ENCODE peak calls at places on chromosomes 12 and 14, in eight cellular contexts. Q, J, C, A, B, F, X and I are unnamed samples. For H3K4me1, the result is how much of the 10 kb centered on the place peaks cover.

GRCh38 chr12:124914392-124915248 is at the start of gene UBC:
- DNase-seq in Q (peak), J (peak), C (peak), A (peak), B (peak), F (peak), X (peak), I (peak)

GRCh38 chr14:33584698-33585097 is 366.2 kb downstream of the EGLN3 start:
- DNase-seq in Q (no peak), J (no peak), C (no peak), A (no peak), B (no peak), F (no peak), X (no peak), I (no peak)

GRCh38 chr12:64124511-64125197 is 97.4 kb downstream of the KICS2 start:
- DNase-seq in Q (no peak), J (no peak), C (no peak), A (no peak), B (no peak), F (no peak), X (peak), I (no peak)

GRCh38 chr12:62732861-62733427 is 202.0 kb downstream of the PPM1H start:
- DNase-seq in Q (no peak), J (no peak), C (no peak), A (no peak), B (no peak), F (no peak), X (peak), I (no peak)

GRCh38 chr14:40003773-40004172 is 571.5 kb upstream of the FBXO33 start:
- DNase-seq in Q (no peak), J (no peak), C (no peak), A (no peak), B (no peak), F (no peak), X (no peak), I (no peak)

GRCh38 chr12:56954956-56955355 is 2.5 kb downstream of the RDH16 start:
- DNase-seq in Q (no peak), J (no peak), C (no peak), A (no peak), B (no peak), F (no peak), X (no peak), I (no peak)

GRCh38 chr14:75271514-75271913 is 7.1 kb upstream of the FOS start:
- DNase-seq in Q (no peak), J (no peak), C (no peak), A (no peak), B (no peak), F (no peak), X (no peak), I (no peak)

GRCh38 chr12:9740109-9740750 is 7.3 kb upstream of the CLECL1 start:
- DNase-seq in Q (no peak), J (no peak), C (no peak), A (peak), B (no peak), F (no peak), X (no peak), I (no peak)

GRCh38 chr14:38544766-38545165 is 288.9 kb upstream of the CLEC14A start:
- DNase-seq in Q (no peak), J (no peak), C (no peak), A (no peak), B (peak), F (no peak), X (no peak), I (no peak)

GRCh38 chr12:121162985-121163384 is 30.3 kb downstream of the P2RX7 start:
- DNase-seq in Q (no peak), J (no peak), C (no peak), A (no peak), B (no peak), F (no peak), X (no peak), I (no peak)

GRCh38 chr12:70251226-70251625 is 8.0 kb downstream of the CNOT2 start:
- DNase-seq in Q (no peak), J (no peak), C (no peak), A (no peak), B (peak), F (no peak), X (no peak), I (no peak)

GRCh38 chr12:130227641-130228040 is 65.4 kb downstream of the FZD10 start:
- DNase-seq in Q (no peak), J (no peak), C (no peak), A (no peak), B (no peak), F (no peak), X (no peak), I (no peak)

GRCh38 chr12:34396861-34397590 is 374.7 kb downstream of the ALG10 start:
- DNase-seq in Q (peak), J (no peak), C (peak), A (peak), B (no peak), F (peak), X (no peak), I (peak)

GRCh38 chr12:21336656-21337055 is 1.9 kb upstream of the SLCO1A2 start:
- DNase-seq in Q (no peak), J (no peak), C (no peak), A (no peak), B (no peak), F (no peak), X (no peak), I (no peak)

GRCh38 chr12:92278378-92278828 is 132.8 kb upstream of the BTG1 start:
- DNase-seq in Q (no peak), J (no peak), C (peak), A (no peak), B (no peak), F (no peak), X (peak), I (no peak)

GRCh38 chr12:112627851-112628250 is 163.7 kb upstream of the RPH3A start:
- DNase-seq in Q (no peak), J (no peak), C (no peak), A (no peak), B (no peak), F (no peak), X (no peak), I (no peak)

GRCh38 chr12:55935742-55936151 is 4.8 kb downstream of the DGKA start:
- DNase-seq in Q (peak), J (no peak), C (peak), A (no peak), B (no peak), F (no peak), X (no peak), I (no peak)

GRCh38 chr12:9906888-9907287 is 25.3 kb downstream of the CLEC2A start:
- DNase-seq in Q (no peak), J (no peak), C (no peak), A (peak), B (no peak), F (no peak), X (no peak), I (no peak)

GRCh38 chr14:100854435-100854834 is 28.5 kb downstream of the MEG3 start:
- DNase-seq in Q (no peak), J (no peak), C (peak), A (no peak), B (no peak), F (no peak), X (no peak), I (no peak)

GRCh38 chr14:69694730-69695663 is 71.9 kb upstream of the SRSF5 start:
- DNase-seq in Q (no peak), J (no peak), C (peak), A (no peak), B (no peak), F (no peak), X (no peak), I (no peak)

GRCh38 chr12:103632554-103633216 is 45.6 kb downstream of the STAB2 start:
- DNase-seq in Q (peak), J (peak), C (peak), A (no peak), B (peak), F (peak), X (peak), I (peak)

GRCh38 chr12:124423683-124424515 is 129.0 kb downstream of the RFLNA start:
- DNase-seq in Q (no peak), J (no peak), C (peak), A (no peak), B (no peak), F (no peak), X (peak), I (no peak)

GRCh38 chr12:12620730-12621315 is 9.1 kb downstream of the CREBL2 start:
- DNase-seq in Q (no peak), J (no peak), C (no peak), A (no peak), B (no peak), F (no peak), X (no peak), I (no peak)

GRCh38 chr12:10540776-10541205 is 35.1 kb downstream of the EIF2S3B start:
- DNase-seq in Q (no peak), J (no peak), C (no peak), A (no peak), B (no peak), F (no peak), X (peak), I (no peak)

GRCh38 chr12:19369691-19370148 is 69.6 kb upstream of the AEBP2 start:
- DNase-seq in Q (no peak), J (no peak), C (no peak), A (no peak), B (no peak), F (no peak), X (peak), I (no peak)

GRCh38 chr12:77324763-77325468 is 259.5 kb upstream of the E2F7 start:
- DNase-seq in Q (peak), J (peak), C (peak), A (no peak), B (peak), F (peak), X (peak), I (peak)

GRCh38 chr14:25121342-25122129 is 71.6 kb upstream of the STXBP6 start:
- DNase-seq in Q (no peak), J (no peak), C (peak), A (no peak), B (no peak), F (no peak), X (peak), I (no peak)

GRCh38 chr12:88057994-88058718 is 29.0 kb upstream of the C12orf50 start:
- DNase-seq in Q (no peak), J (no peak), C (peak), A (no peak), B (no peak), F (no peak), X (peak), I (no peak)

GRCh38 chr12:93408813-93409212 is 31.1 kb downstream of the NUDT4 start:
- DNase-seq in Q (no peak), J (no peak), C (no peak), A (no peak), B (no peak), F (no peak), X (no peak), I (no peak)

GRCh38 chr14:33280646-33281045 is 342.0 kb downstream of the NPAS3 start:
- DNase-seq in Q (no peak), J (no peak), C (no peak), A (no peak), B (peak), F (no peak), X (peak), I (no peak)

DNA sequence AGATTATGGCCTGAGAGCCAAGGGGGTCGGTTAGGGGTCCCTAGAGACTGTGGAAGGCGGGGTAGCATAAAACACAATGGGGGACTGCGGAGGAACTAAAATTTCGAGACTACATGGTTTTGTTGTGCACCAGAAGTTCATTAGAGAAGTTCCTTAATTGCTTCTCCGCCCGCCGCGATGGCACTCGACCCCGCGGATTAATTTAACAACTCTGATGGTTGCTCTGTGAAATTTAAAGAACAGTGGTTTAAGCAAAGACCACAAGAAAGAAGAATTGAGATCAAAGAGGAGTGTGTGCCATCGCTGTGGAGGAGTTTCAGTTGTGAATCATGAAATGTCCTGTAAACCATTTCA is 1.4 kb upstream of the CCDC88C start:
- DNase-seq in Q (no peak), J (no peak), C (no peak), A (peak), B (no peak), F (peak), X (peak), I (no peak)
- H3K4me1 ChIP-seq in Q (under half), J (under half), C (under half), A (under half), B (under half), F (under half), X (under half), I (under half)

DNA sequence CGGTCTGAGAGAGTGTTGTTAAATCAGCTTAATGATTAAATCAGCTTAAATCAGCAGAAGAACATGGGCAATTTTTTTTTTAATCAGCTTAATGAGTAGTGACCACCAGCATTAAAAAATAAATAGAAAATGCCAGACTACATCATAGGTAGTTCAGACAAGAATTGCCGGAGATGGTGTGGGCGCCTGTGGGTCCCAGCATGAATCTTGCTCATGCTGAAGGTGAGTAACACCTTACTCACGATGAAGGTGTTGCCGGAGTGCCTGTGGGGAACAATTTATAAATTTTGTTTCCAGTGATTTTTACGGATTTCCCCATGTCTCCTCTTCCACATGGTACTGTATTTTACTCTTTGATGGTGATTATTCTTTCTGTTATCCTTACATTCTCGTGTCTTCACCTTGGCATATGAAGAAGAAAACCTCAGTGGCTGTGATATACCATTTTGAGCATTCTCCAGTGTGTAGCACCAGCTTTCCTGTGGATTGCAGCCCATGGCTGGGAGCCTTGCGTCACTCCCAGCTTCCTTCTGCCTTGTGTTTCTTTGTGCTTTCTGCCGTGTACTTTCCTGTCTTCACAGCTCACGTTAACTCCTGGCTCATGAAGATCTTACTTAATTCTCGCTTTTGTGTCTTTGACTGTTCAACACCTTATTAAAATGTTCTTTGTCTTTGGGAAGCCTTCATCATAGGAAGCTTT is 4.7 kb downstream of the TDRD9 start:
- DNase-seq in Q (no peak), J (no peak), C (no peak), A (no peak), B (no peak), F (no peak), X (no peak), I (no peak)
- H3K4me1 ChIP-seq in Q (under half), J (under half), C (under half), A (under half), B (under half), F (under half), X (under half), I (under half)

GRCh38 chr12:132500137-132500855 is 10.3 kb downstream of the FBRSL1 start:
- DNase-seq in Q (no peak), J (no peak), C (no peak), A (no peak), B (no peak), F (no peak), X (no peak), I (no peak)
- H3K4me1 ChIP-seq in Q (under half), J (under half), C (under half), A (half or more), B (under half), F (half or more), X (under half), I (under half)

DNA sequence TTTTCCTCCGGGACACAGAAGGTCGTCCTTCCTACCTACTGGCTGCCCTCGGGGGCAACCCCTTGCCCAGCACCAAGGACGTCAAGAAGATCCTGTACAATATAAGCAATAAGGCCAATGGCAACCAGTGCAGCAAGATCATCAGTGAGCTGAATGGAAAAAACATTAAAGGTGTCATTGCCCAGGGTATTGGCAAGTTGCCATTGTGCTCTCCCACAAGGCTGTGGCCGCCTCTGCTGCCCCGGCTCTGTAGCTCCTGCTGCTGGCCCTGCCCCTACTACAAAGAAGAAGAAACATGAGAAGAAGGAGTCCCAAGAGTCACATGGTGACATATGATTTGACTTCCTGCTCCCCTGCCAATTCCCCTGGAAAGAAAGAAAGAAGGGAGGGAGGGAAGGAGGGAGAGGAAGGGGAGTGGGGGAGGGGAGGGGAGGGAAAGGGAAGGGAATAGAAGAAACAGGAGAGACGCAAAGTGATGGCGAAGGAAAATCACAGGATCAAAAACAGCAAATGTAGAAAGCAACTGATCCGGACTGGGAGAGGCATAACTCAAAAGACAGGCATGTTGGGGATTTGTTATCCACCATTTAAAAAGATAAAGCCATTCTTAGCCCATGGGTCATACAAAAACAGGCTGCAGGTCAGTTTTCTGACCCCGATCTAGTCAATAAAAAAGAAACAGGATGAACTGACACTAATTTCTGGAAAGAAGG is 61.3 kb upstream of the RESF1 start:
- DNase-seq in Q (peak), J (peak), C (peak), A (peak), B (peak), F (peak), X (no peak), I (peak)
- H3K4me1 ChIP-seq in Q (under half), J (under half), C (under half), A (half or more), B (under half), F (under half), X (under half), I (under half)

DNA sequence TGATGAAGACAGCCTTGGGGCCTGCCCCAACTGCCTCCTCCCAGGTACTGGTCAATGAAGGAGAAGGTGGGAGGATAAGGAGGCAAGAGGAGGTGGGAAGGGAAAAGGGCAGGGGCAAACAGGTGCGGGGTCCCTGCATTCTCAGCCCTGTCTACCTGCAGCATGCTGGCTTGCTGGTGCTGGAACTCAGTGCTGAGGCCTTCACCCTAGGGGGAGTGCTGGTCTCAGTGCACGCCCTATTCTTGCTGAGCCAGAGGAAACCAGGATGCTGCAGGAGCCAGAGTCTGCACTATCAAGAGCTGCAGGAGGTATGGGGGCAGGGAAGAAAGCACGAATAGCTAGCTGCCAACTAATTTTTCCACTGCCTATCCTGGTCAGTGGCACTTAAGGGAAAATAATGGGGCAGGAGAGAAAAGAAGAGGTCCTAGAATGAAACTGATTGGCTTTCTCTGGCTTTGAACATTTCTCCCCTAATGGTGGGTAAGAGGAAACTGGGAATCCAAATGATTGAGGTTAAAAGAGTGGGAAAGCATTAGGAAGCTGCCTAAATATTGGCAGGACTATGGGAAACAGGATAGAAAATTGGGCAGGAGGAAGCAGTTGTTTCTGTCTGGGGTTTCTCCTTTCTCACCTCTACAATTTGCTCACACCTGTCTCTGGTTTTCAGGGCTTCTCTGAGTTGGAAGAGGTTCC is 1.8 kb downstream of the TMEM253 start:
- DNase-seq in Q (peak), J (no peak), C (no peak), A (no peak), B (no peak), F (no peak), X (no peak), I (no peak)
- H3K4me1 ChIP-seq in Q (under half), J (under half), C (under half), A (under half), B (under half), F (under half), X (half or more), I (under half)

DNA sequence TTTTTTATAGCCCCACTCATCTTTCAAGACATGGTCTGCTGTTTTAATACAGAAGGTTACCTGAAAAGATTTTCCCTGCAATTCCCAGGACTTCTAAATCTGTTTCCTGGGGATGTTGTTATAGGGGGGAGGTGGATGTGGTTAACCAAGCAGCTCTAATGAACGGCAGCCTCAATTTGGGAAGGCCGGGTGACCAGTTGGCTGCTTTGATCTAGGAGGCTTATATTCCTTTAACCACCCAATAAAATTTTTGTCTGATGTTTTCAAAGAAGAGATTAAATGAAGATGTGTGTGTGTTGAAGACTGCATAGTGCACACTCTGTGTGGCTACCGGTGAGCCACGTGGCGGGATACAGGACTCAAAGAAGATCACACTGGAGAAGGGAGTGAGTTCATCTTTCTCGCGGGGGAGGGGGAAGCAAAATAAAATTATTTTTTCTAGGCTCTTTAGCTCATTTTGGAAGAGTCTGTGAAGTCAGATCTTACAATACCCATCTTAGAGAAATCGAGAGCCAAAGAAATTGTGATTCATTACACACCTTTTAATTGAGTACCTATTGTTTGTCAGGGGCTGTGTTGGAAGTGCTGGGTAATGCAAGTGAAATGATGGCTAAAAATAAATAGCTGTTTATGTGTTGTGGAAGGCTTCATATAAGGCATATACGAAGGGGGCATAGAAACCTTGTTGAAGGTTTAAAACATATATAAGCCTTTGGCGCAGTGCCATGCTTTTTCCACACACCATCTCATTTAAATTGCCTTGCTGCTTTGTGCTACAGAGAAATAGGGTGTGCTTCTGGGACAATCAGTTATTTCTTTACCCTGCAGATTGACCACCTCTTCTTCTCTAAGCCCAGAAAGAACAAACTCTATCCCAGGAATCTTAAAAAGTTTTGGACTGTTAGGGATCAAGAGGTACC is 18.5 kb downstream of the ELK3 start:
- DNase-seq in Q (no peak), J (no peak), C (no peak), A (no peak), B (no peak), F (no peak), X (no peak), I (no peak)
- H3K4me1 ChIP-seq in Q (under half), J (under half), C (under half), A (half or more), B (half or more), F (under half), X (under half), I (under half)

GRCh38 chr14:104799239-104799599 is 1.7 kb upstream of the ZBTB42 start:
- DNase-seq in Q (no peak), J (no peak), C (peak), A (peak), B (no peak), F (no peak), X (no peak), I (no peak)
- H3K4me1 ChIP-seq in Q (under half), J (under half), C (under half), A (under half), B (under half), F (half or more), X (under half), I (under half)